ENCODE peak calls at places on chromosomes 13 and 19, in five cellular contexts. E is NCI-H2107, F is ureter, L is activated T-cell treated with anti-CD3 and anti-CD28 coated beads for 4 hours, X is NCI-H1930. I is an unnamed sample.

GRCh38 chr13:34941835-34942731 is at the start of gene NBEA:
- DNase-seq in E (peak; percentile 72), F (peak; percentile 77), L (peak; percentile 75), X (peak; percentile 61), I (peak; percentile 36)

GRCh38 chr13:73603646-73604045 is 530.6 kb downstream of the KLF12 start:
- DNase-seq in E (no peak), F (no peak), L (no peak), X (no peak), I (no peak)

GRCh38 chr13:33004454-33004853 is 11.8 kb upstream of the KL start:
- DNase-seq in E (no peak), F (no peak), L (no peak), X (no peak), I (no peak)

GRCh38 chr19:45499196-45500180 is 1.2 kb downstream of the PPM1N start:
- DNase-seq in E (no peak), F (no peak), L (peak; percentile 67), X (peak; percentile 89), I (peak; percentile 30)

GRCh38 chr13:101264931-101265330 is 151.4 kb downstream of the NALCN start:
- DNase-seq in E (no peak), F (no peak), L (no peak), X (no peak), I (no peak)

GRCh38 chr19:13606156-13606555 is 99.9 kb upstream of the CACNA1A start:
- DNase-seq in E (no peak), F (no peak), L (no peak), X (no peak), I (no peak)

GRCh38 chr19:18712981-18713380 is 29.5 kb downstream of the CRTC1 start:
- DNase-seq in E (no peak), F (no peak), L (no peak), X (no peak), I (no peak)

GRCh38 chr13:40271931-40272775 is 394.3 kb downstream of the FOXO1 start:
- DNase-seq in E (peak; percentile 7), F (peak; percentile 78), L (peak; percentile 51), X (no peak), I (no peak)

GRCh38 chr19:41998246-41999020 is 4.4 kb upstream of the ATP1A3 start:
- DNase-seq in E (peak; percentile 65), F (no peak), L (no peak), X (peak; percentile 48), I (no peak)

GRCh38 chr13:28046981-28047380 is 53.4 kb downstream of the FLT3 start:
- DNase-seq in E (no peak), F (no peak), L (no peak), X (no peak), I (no peak)

GRCh38 chr13:47049276-47049989 is 152.6 kb upstream of the HTR2A start:
- DNase-seq in E (no peak), F (no peak), L (no peak), X (no peak), I (no peak)

GRCh38 chr13:40439928-40440327 is 226.5 kb downstream of the FOXO1 start:
- DNase-seq in E (no peak), F (no peak), L (no peak), X (no peak), I (no peak)

GRCh38 chr19:7799640-7800355 is 30.2 kb upstream of the EVI5L start:
- DNase-seq in E (peak; percentile 29), F (peak; percentile 82), L (peak; percentile 66), X (peak; percentile 41), I (peak; percentile 37)

GRCh38 chr19:56076413-56076998 is 44.6 kb downstream of the ZNF787 start:
- DNase-seq in E (peak; percentile 2), F (no peak), L (peak; percentile 23), X (peak; percentile 21), I (no peak)

GRCh38 chr13:73673931-73674330 is 460.3 kb downstream of the KLF12 start:
- DNase-seq in E (no peak), F (no peak), L (no peak), X (no peak), I (no peak)

GRCh38 chr13:48504606-48505369 is 28.1 kb downstream of the RCBTB2 start:
- DNase-seq in E (no peak), F (no peak), L (no peak), X (no peak), I (peak; percentile 64)

GRCh38 chr19:15318241-15318691 is 14.1 kb downstream of the BRD4 start:
- DNase-seq in E (no peak), F (no peak), L (no peak), X (no peak), I (no peak)

GRCh38 chr19:47351545-47351944 is 2.4 kb downstream of the DHX34 start:
- DNase-seq in E (no peak), F (no peak), L (no peak), X (no peak), I (no peak)

GRCh38 chr19:42048992-42049391 is 21.0 kb downstream of the GRIK5 start:
- DNase-seq in E (no peak), F (no peak), L (no peak), X (no peak), I (no peak)

GRCh38 chr13:112141643-112142400 is 74.9 kb downstream of the SOX1 start:
- DNase-seq in E (no peak), F (no peak), L (no peak), X (no peak), I (no peak)

GRCh38 chr13:110520431-110521295 is 40.9 kb downstream of the RAB20 start:
- DNase-seq in E (no peak), F (peak; percentile 84), L (no peak), X (no peak), I (no peak)

GRCh38 chr13:22506286-22506685 is 674.5 kb upstream of the SGCG start:
- DNase-seq in E (no peak), F (no peak), L (no peak), X (no peak), I (no peak)

GRCh38 chr19:290539-291521 is at the start of gene PLPP2:
- DNase-seq in E (no peak), F (peak; percentile 80), L (no peak), X (no peak), I (no peak)

GRCh38 chr13:79341202-79341601 is 64.9 kb downstream of the RBM26 start:
- DNase-seq in E (no peak), F (no peak), L (no peak), X (no peak), I (no peak)